ENCODE peak calls at places on chromosomes 12 and 14, in eight cellular contexts. One of them, this sample, is unnamed.

GRCh38 chr14:61213116-61213720 is 67.9 kb downstream of the TMEM30B start:
- DNase-seq in 8988T: no peak
- DNase-seq in lung: no peak
- DNase-seq in amygdala: no peak
- DNase-seq in Calu3: no peak
- DNase-seq in stimulated activated CD4-positive, alpha-beta T cell treated with anti-CD3 and anti-CD28 coated beads, Interleukin-2, amount 100 ng/mL, for 24 hours: no peak
- DNase-seq in GM12891: no peak
- DNase-seq in stomach: no peak
- DNase-seq in this sample: no peak

GRCh38 chr12:3961573-3961972 is 88.4 kb upstream of the PARP11 start:
- DNase-seq in 8988T: no peak
- DNase-seq in lung: no peak
- DNase-seq in amygdala: no peak
- DNase-seq in Calu3: no peak
- DNase-seq in stimulated activated CD4-positive, alpha-beta T cell treated with anti-CD3 and anti-CD28 coated beads, Interleukin-2, amount 100 ng/mL, for 24 hours: no peak
- DNase-seq in GM12891: no peak
- DNase-seq in stomach: no peak
- DNase-seq in this sample: no peak

GRCh38 chr14:76917759-76918175 is 91.6 kb downstream of the LRRC74A start:
- DNase-seq in 8988T: no peak
- DNase-seq in lung: peak; percentile 54
- DNase-seq in amygdala: peak; percentile 55
- DNase-seq in Calu3: no peak
- DNase-seq in stimulated activated CD4-positive, alpha-beta T cell treated with anti-CD3 and anti-CD28 coated beads, Interleukin-2, amount 100 ng/mL, for 24 hours: no peak
- DNase-seq in GM12891: no peak
- DNase-seq in stomach: peak; percentile 65
- DNase-seq in this sample: no peak

GRCh38 chr14:28941758-28942157 is 175.2 kb downstream of the FOXG1 start:
- DNase-seq in 8988T: no peak
- DNase-seq in lung: no peak
- DNase-seq in amygdala: no peak
- DNase-seq in Calu3: no peak
- DNase-seq in stimulated activated CD4-positive, alpha-beta T cell treated with anti-CD3 and anti-CD28 coated beads, Interleukin-2, amount 100 ng/mL, for 24 hours: no peak
- DNase-seq in GM12891: no peak
- DNase-seq in stomach: no peak
- DNase-seq in this sample: no peak

GRCh38 chr12:57389033-57389432 is 41.8 kb downstream of the R3HDM2 start:
- DNase-seq in 8988T: peak; percentile 36
- DNase-seq in lung: no peak
- DNase-seq in amygdala: no peak
- DNase-seq in Calu3: no peak
- DNase-seq in stimulated activated CD4-positive, alpha-beta T cell treated with anti-CD3 and anti-CD28 coated beads, Interleukin-2, amount 100 ng/mL, for 24 hours: no peak
- DNase-seq in GM12891: no peak
- DNase-seq in stomach: no peak
- DNase-seq in this sample: no peak

GRCh38 chr14:22131749-22132476 is 457.1 kb downstream of the DAD1 start:
- DNase-seq in 8988T: no peak
- DNase-seq in lung: no peak
- DNase-seq in amygdala: no peak
- DNase-seq in Calu3: peak; percentile 30
- DNase-seq in stimulated activated CD4-positive, alpha-beta T cell treated with anti-CD3 and anti-CD28 coated beads, Interleukin-2, amount 100 ng/mL, for 24 hours: peak; percentile 35
- DNase-seq in GM12891: no peak
- DNase-seq in stomach: no peak
- DNase-seq in this sample: no peak

GRCh38 chr12:55757701-55758100 is 14.8 kb downstream of the GDF11 start:
- DNase-seq in 8988T: no peak
- DNase-seq in lung: no peak
- DNase-seq in amygdala: no peak
- DNase-seq in Calu3: no peak
- DNase-seq in stimulated activated CD4-positive, alpha-beta T cell treated with anti-CD3 and anti-CD28 coated beads, Interleukin-2, amount 100 ng/mL, for 24 hours: no peak
- DNase-seq in GM12891: no peak
- DNase-seq in stomach: no peak
- DNase-seq in this sample: peak; percentile 26

GRCh38 chr14:24834951-24835350 is 201.0 kb upstream of the GZMB start:
- DNase-seq in 8988T: no peak
- DNase-seq in lung: no peak
- DNase-seq in amygdala: no peak
- DNase-seq in Calu3: no peak
- DNase-seq in stimulated activated CD4-positive, alpha-beta T cell treated with anti-CD3 and anti-CD28 coated beads, Interleukin-2, amount 100 ng/mL, for 24 hours: no peak
- DNase-seq in GM12891: no peak
- DNase-seq in stomach: no peak
- DNase-seq in this sample: no peak

GRCh38 chr14:100305446-100306255 is 593 bp downstream of the SLC25A29 start:
- DNase-seq in 8988T: no peak
- DNase-seq in lung: no peak
- DNase-seq in amygdala: peak; percentile 42
- DNase-seq in Calu3: peak; percentile 28
- DNase-seq in stimulated activated CD4-positive, alpha-beta T cell treated with anti-CD3 and anti-CD28 coated beads, Interleukin-2, amount 100 ng/mL, for 24 hours: peak; percentile 46
- DNase-seq in GM12891: no peak
- DNase-seq in stomach: peak; percentile 43
- DNase-seq in this sample: no peak

GRCh38 chr12:79690156-79690605 is 583 bp downstream of the PAWR start:
- DNase-seq in 8988T: peak; percentile 53
- DNase-seq in lung: no peak
- DNase-seq in amygdala: no peak
- DNase-seq in Calu3: peak; percentile 55
- DNase-seq in stimulated activated CD4-positive, alpha-beta T cell treated with anti-CD3 and anti-CD28 coated beads, Interleukin-2, amount 100 ng/mL, for 24 hours: no peak
- DNase-seq in GM12891: no peak
- DNase-seq in stomach: peak; percentile 41
- DNase-seq in this sample: peak; percentile 67

GRCh38 chr14:65230287-65230728 is 128.0 kb upstream of the MAX start:
- DNase-seq in 8988T: no peak
- DNase-seq in lung: peak; percentile 82
- DNase-seq in amygdala: peak; percentile 71
- DNase-seq in Calu3: peak; percentile 76
- DNase-seq in stimulated activated CD4-positive, alpha-beta T cell treated with anti-CD3 and anti-CD28 coated beads, Interleukin-2, amount 100 ng/mL, for 24 hours: no peak
- DNase-seq in GM12891: no peak
- DNase-seq in stomach: peak; percentile 83
- DNase-seq in this sample: no peak

GRCh38 chr14:106024983-106025604 is 498.7 kb downstream of the TMEM121 start:
- DNase-seq in 8988T: no peak
- DNase-seq in lung: no peak
- DNase-seq in amygdala: no peak
- DNase-seq in Calu3: no peak
- DNase-seq in stimulated activated CD4-positive, alpha-beta T cell treated with anti-CD3 and anti-CD28 coated beads, Interleukin-2, amount 100 ng/mL, for 24 hours: no peak
- DNase-seq in GM12891: no peak
- DNase-seq in stomach: no peak
- DNase-seq in this sample: no peak

GRCh38 chr14:29061702-29062101 is 295.1 kb downstream of the FOXG1 start:
- DNase-seq in 8988T: no peak
- DNase-seq in lung: no peak
- DNase-seq in amygdala: no peak
- DNase-seq in Calu3: no peak
- DNase-seq in stimulated activated CD4-positive, alpha-beta T cell treated with anti-CD3 and anti-CD28 coated beads, Interleukin-2, amount 100 ng/mL, for 24 hours: no peak
- DNase-seq in GM12891: no peak
- DNase-seq in stomach: no peak
- DNase-seq in this sample: no peak

GRCh38 chr14:58641509-58641908 is 3.7 kb downstream of the DACT1 start:
- DNase-seq in 8988T: no peak
- DNase-seq in lung: no peak
- DNase-seq in amygdala: no peak
- DNase-seq in Calu3: no peak
- DNase-seq in stimulated activated CD4-positive, alpha-beta T cell treated with anti-CD3 and anti-CD28 coated beads, Interleukin-2, amount 100 ng/mL, for 24 hours: no peak
- DNase-seq in GM12891: no peak
- DNase-seq in stomach: no peak
- DNase-seq in this sample: no peak

This sample was measured in neuronal stem cell.